ENCODE peak calls at places on chromosomes 3 and 15, in five cellular contexts. P, R, K, E and S are unnamed samples.

GRCh38 chr15:101362986-101363566 is 68.0 kb upstream of the SNRPA1 start:
- DNase-seq in K (no peak), P (no peak), R (no peak), E (no peak), S (no peak)

GRCh38 chr3:130548356-130548755 is 31.4 kb downstream of the COL6A6 start:
- DNase-seq in R (no peak), E (no peak), K (no peak), P (no peak), S (no peak)

GRCh38 chr15:89167267-89168176 is 53.9 kb downstream of the RLBP1 start:
- DNase-seq in P (no peak), K (no peak), R (no peak), E (peak; percentile 36), S (no peak)

GRCh38 chr3:136676009-136676408 is 76.2 kb downstream of the STAG1 start:
- DNase-seq in E (no peak), K (no peak), P (no peak), R (no peak), S (no peak)

GRCh38 chr3:24034464-24034863 is 89.4 kb downstream of the NR1D2 start:
- DNase-seq in K (no peak), E (no peak), R (no peak), P (no peak), S (no peak)

GRCh38 chr15:100951965-100952364 is 32.8 kb downstream of the LRRK1 start:
- DNase-seq in K (no peak), E (no peak), P (no peak), R (no peak), S (no peak)

GRCh38 chr15:52804526-52805081 is 14.5 kb upstream of the ONECUT1 start:
- DNase-seq in K (no peak), P (no peak), R (peak; percentile 48), E (no peak), S (no peak)

GRCh38 chr3:173065543-173065970 is 75.5 kb downstream of the SPATA16 start:
- DNase-seq in K (no peak), R (no peak), E (no peak), P (no peak), S (no peak)

GRCh38 chr15:47486051-47486450 is 231.3 kb upstream of the SEMA6D start:
- DNase-seq in R (no peak), E (no peak), K (no peak), P (no peak), S (no peak)

GRCh38 chr3:56764184-56764583 is 37.6 kb downstream of the ARHGEF3 start:
- DNase-seq in K (no peak), E (no peak), P (no peak), R (no peak), S (no peak)

GRCh38 chr3:39079530-39079929 is 27.7 kb downstream of the WDR48 start:
- DNase-seq in R (no peak), E (no peak), P (no peak), K (no peak), S (no peak)

GRCh38 chr15:84079885-84080777 is 155.4 kb upstream of the GOLGA6L4 start:
- DNase-seq in E (no peak), P (no peak), R (peak; percentile 75), K (peak; percentile 67), S (peak; percentile 19)

GRCh38 chr3:115341208-115341607 is 194.1 kb upstream of the ZBTB20 start:
- DNase-seq in E (no peak), R (no peak), K (no peak), P (no peak), S (no peak)

GRCh38 chr15:101118116-101118515 is 133.7 kb downstream of the CHSY1 start:
- DNase-seq in K (no peak), R (no peak), P (no peak), E (no peak), S (no peak)

GRCh38 chr15:95975212-95975611 is 355.3 kb upstream of the NR2F2 start:
- DNase-seq in R (no peak), E (peak; percentile 68), K (no peak), P (no peak), S (no peak)

GRCh38 chr3:53255360-53255774 is 455 bp downstream of the TKT start:
- DNase-seq in E (no peak), K (no peak), P (no peak), R (no peak), S (peak; percentile 49)

GRCh38 chr15:40695469-40695910 is 516 bp downstream of the RAD51 start:
- DNase-seq in P (no peak), R (no peak), E (no peak), K (no peak), S (no peak)

GRCh38 chr15:80549191-80549590 is 145.0 kb downstream of the ARNT2 start:
- DNase-seq in P (no peak), R (no peak), K (no peak), E (no peak), S (no peak)

GRCh38 chr3:127676456-127676855 is 3.7 kb downstream of the ABTB1 start:
- DNase-seq in K (peak; percentile 50), R (no peak), P (peak; percentile 59), E (no peak), S (no peak)

GRCh38 chr3:9942164-9942563 is 8.5 kb downstream of the CRELD1 start:
- DNase-seq in E (no peak), K (no peak), P (no peak), R (no peak), S (no peak)

GRCh38 chr3:184248454-184249411 is at the start of gene ALG3:
- DNase-seq in E (peak; percentile 41), K (peak; percentile 91), P (peak; percentile 88), R (peak; percentile 93), S (peak; percentile 89)
- TF ChIP-seq EP300 in E (no peak), K (no peak), P (no peak), R (no peak), S (no peak)

GRCh38 chr3:69568926-69569325 is 170.3 kb upstream of the MITF start:
- DNase-seq in P (no peak), E (no peak), R (no peak), K (no peak), S (no peak)
- TF ChIP-seq EP300 in P (no peak), E (no peak), R (no peak), K (no peak), S (no peak)

GRCh38 chr3:145620486-145620885 is 540.5 kb downstream of the PLOD2 start:
- DNase-seq in K (no peak), R (no peak), P (no peak), E (no peak), S (no peak)
- TF ChIP-seq EP300 in K (no peak), R (no peak), P (no peak), E (no peak), S (no peak)

DNA sequence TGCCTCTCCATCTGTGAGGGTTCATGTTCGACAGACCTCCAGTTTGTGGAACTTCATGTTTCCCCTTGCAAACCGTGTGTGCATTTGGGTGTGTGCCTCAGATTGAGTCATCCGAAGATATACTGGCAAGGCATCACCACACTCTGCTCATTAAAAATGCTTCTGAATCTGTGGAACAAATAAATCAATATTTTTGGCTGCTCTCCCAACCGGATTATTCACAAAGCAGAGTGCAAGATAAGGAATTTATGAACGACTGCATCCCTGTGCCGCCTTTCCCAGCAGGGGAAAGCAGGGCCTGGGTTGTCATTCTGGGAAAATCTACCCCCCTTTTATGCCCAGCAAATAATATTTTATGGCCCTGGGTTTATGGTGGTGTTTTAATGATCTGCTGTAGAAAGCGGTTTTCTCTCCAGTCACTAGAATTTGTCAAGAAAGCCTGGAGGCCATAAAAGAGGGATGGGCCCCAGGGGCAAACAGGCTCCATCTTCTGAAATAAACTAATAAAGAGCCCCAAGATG is 4.2 kb upstream of the WNT5A start:
- DNase-seq in R (no peak), P (no peak), E (no peak), K (no peak), S (peak; percentile 56)
- TF ChIP-seq EP300 in R (no peak), P (no peak), E (no peak), K (no peak), S (no peak)

GRCh38 chr3:133054572-133054971 is 16.4 kb downstream of the TMEM108 start:
- DNase-seq in K (no peak), R (no peak), P (no peak), E (no peak), S (no peak)
- TF ChIP-seq EP300 in K (no peak), R (no peak), P (no peak), E (no peak), S (no peak)

GRCh38 chr3:66080167-66080566 is 41.4 kb upstream of the MAGI1 start:
- DNase-seq in R (no peak), P (no peak), E (no peak), K (no peak), S (no peak)

GRCh38 chr3:66077973-66078372 is 39.3 kb upstream of the MAGI1 start:
- DNase-seq in K (no peak), R (no peak), E (no peak), P (no peak), S (no peak)

GRCh38 chr3:66073464-66074141 is 34.9 kb upstream of the MAGI1 start:
- DNase-seq in R (no peak), P (no peak), K (no peak), E (no peak), S (no peak)

GRCh38 chr3:66075281-66075680 is 36.6 kb upstream of the MAGI1 start:
- DNase-seq in E (no peak), R (no peak), K (no peak), P (no peak), S (no peak)

GRCh38 chr3:66076861-66077495 is 38.3 kb upstream of the MAGI1 start:
- DNase-seq in P (no peak), K (no peak), R (no peak), E (no peak), S (no peak)
- TF ChIP-seq EP300 in P (no peak), K (no peak), R (no peak), E (no peak), S (no peak)

GRCh38 chr3:16723994-16724393 is 118.8 kb upstream of the DAZL start:
- DNase-seq in P (no peak), E (no peak), K (no peak), R (no peak), S (no peak)
- TF ChIP-seq EP300 in P (no peak), E (no peak), K (no peak), R (no peak), S (no peak)

GRCh38 chr3:197458179-197458707 is 97.5 kb downstream of the BDH1 start:
- DNase-seq in E (no peak), R (peak; percentile 69), K (no peak), P (no peak), S (no peak)
- TF ChIP-seq EP300 in E (no peak), R (no peak), K (no peak), P (no peak), S (no peak)

DNA sequence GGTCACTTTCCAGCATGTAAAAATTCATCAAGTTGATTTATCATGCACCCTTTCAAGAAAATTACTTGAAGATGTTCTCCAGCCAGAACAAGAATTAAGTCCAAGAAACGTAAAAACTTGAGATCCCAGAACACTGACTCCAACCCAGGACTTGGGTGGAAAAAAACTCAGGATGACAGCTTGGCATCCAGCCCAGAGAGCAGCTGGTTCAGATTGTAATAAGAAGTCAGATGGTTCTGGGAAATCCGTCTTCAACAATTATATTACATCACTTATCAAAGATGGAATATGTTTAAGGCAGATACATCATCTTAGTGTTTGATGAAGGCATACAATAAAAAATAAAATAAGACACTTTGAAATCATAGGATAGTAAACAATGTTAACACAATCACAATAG is 23.0 kb upstream of the DNAJC13 start:
- DNase-seq in P (no peak), K (no peak), E (no peak), R (no peak), S (no peak)
- TF ChIP-seq EP300 in P (no peak), K (no peak), E (no peak), R (no peak), S (no peak)

GRCh38 chr15:74569731-74570070 is 28.7 kb downstream of the ARID3B start:
- DNase-seq in K (no peak), E (no peak), R (no peak), P (no peak), S (no peak)
- TF ChIP-seq EP300 in K (no peak), E (no peak), R (no peak), P (no peak), S (no peak)